ENCODE peak calls at places on chromosomes 3 and 15, in seven cellular contexts. One of them, this sample, is unnamed.

GRCh38 chr15:49225572-49226281 is 55.7 kb downstream of the GALK2 start:
- DNase-seq in SK-N-SH: peak; percentile 14
- DNase-seq in stomach: peak; percentile 28
- DNase-seq in upper lobe of left lung: no peak
- DNase-seq in esophagus muscularis mucosa: no peak
- DNase-seq in transverse colon: no peak
- DNase-seq in suprapubic skin: no peak
- DNase-seq in this sample: no peak

GRCh38 chr3:129482721-129483120 is 42.7 kb downstream of the IFT122 start:
- DNase-seq in suprapubic skin: no peak
- DNase-seq in SK-N-SH: no peak
- DNase-seq in transverse colon: no peak
- DNase-seq in stomach: no peak
- DNase-seq in upper lobe of left lung: no peak
- DNase-seq in esophagus muscularis mucosa: no peak
- DNase-seq in this sample: no peak

GRCh38 chr3:132239587-132239986 is 77.6 kb upstream of the ACP3 start:
- DNase-seq in transverse colon: no peak
- DNase-seq in suprapubic skin: no peak
- DNase-seq in stomach: no peak
- DNase-seq in SK-N-SH: no peak
- DNase-seq in upper lobe of left lung: no peak
- DNase-seq in esophagus muscularis mucosa: no peak
- DNase-seq in this sample: no peak

GRCh38 chr3:157201648-157202278 is 41.8 kb upstream of the CCNL1 start:
- DNase-seq in transverse colon: no peak
- DNase-seq in upper lobe of left lung: no peak
- DNase-seq in stomach: no peak
- DNase-seq in SK-N-SH: peak; percentile 36
- DNase-seq in suprapubic skin: no peak
- DNase-seq in esophagus muscularis mucosa: no peak
- DNase-seq in this sample: no peak

GRCh38 chr15:41490355-41490754 is 3.3 kb upstream of the ITPKA start:
- DNase-seq in transverse colon: no peak
- DNase-seq in suprapubic skin: no peak
- DNase-seq in stomach: no peak
- DNase-seq in upper lobe of left lung: no peak
- DNase-seq in esophagus muscularis mucosa: no peak
- DNase-seq in SK-N-SH: peak; percentile 23
- DNase-seq in this sample: no peak

GRCh38 chr3:31277582-31277981 is 255.1 kb upstream of the STT3B start:
- DNase-seq in suprapubic skin: no peak
- DNase-seq in esophagus muscularis mucosa: no peak
- DNase-seq in SK-N-SH: no peak
- DNase-seq in transverse colon: no peak
- DNase-seq in stomach: no peak
- DNase-seq in upper lobe of left lung: no peak
- DNase-seq in this sample: no peak

GRCh38 chr3:45608885-45609284 is 14.3 kb downstream of the LIMD1 start:
- DNase-seq in transverse colon: no peak
- DNase-seq in SK-N-SH: no peak
- DNase-seq in esophagus muscularis mucosa: no peak
- DNase-seq in suprapubic skin: no peak
- DNase-seq in upper lobe of left lung: no peak
- DNase-seq in stomach: peak; percentile 80
- DNase-seq in this sample: no peak

GRCh38 chr3:42786631-42787030 is 13.6 kb upstream of the CCDC13 start:
- DNase-seq in suprapubic skin: no peak
- DNase-seq in esophagus muscularis mucosa: no peak
- DNase-seq in stomach: no peak
- DNase-seq in SK-N-SH: no peak
- DNase-seq in upper lobe of left lung: no peak
- DNase-seq in transverse colon: no peak
- DNase-seq in this sample: no peak

GRCh38 chr15:97115764-97116075 is 785.2 kb downstream of the NR2F2 start:
- DNase-seq in SK-N-SH: no peak
- DNase-seq in stomach: no peak
- DNase-seq in transverse colon: no peak
- DNase-seq in suprapubic skin: no peak
- DNase-seq in esophagus muscularis mucosa: no peak
- DNase-seq in upper lobe of left lung: no peak
- DNase-seq in this sample: no peak

GRCh38 chr3:14429689-14430452 is 27.5 kb downstream of the SLC6A6 start:
- DNase-seq in transverse colon: no peak
- DNase-seq in stomach: no peak
- DNase-seq in SK-N-SH: no peak
- DNase-seq in suprapubic skin: no peak
- DNase-seq in upper lobe of left lung: no peak
- DNase-seq in esophagus muscularis mucosa: no peak
- DNase-seq in this sample: no peak
- TF ChIP-seq EP300 in transverse colon: no peak
- TF ChIP-seq EP300 in stomach: no peak
- TF ChIP-seq EP300 in SK-N-SH: no peak
- TF ChIP-seq EP300 in suprapubic skin: no peak
- TF ChIP-seq EP300 in upper lobe of left lung: no peak
- TF ChIP-seq EP300 in esophagus muscularis mucosa: no peak
- TF ChIP-seq EP300 in this sample: no peak

GRCh38 chr3:152302521-152303021 is 33.8 kb downstream of the MBNL1 start:
- DNase-seq in suprapubic skin: no peak
- DNase-seq in SK-N-SH: no peak
- DNase-seq in esophagus muscularis mucosa: no peak
- DNase-seq in stomach: no peak
- DNase-seq in transverse colon: peak; percentile 55
- DNase-seq in upper lobe of left lung: peak; percentile 88
- DNase-seq in this sample: peak; percentile 85
- TF ChIP-seq POLR2AphosphoS5 in suprapubic skin: no peak
- TF ChIP-seq POLR2AphosphoS5 in SK-N-SH: peak; percentile 53
- TF ChIP-seq POLR2AphosphoS5 in esophagus muscularis mucosa: peak; percentile 37
- TF ChIP-seq POLR2AphosphoS5 in stomach: no peak
- TF ChIP-seq POLR2AphosphoS5 in transverse colon: peak; percentile 23
- TF ChIP-seq POLR2AphosphoS5 in upper lobe of left lung: no peak
- TF ChIP-seq POLR2AphosphoS5 in this sample: no peak

GRCh38 chr3:52039426-52039825 is 16.9 kb downstream of the DUSP7 start:
- DNase-seq in transverse colon: no peak
- DNase-seq in SK-N-SH: no peak
- DNase-seq in esophagus muscularis mucosa: no peak
- DNase-seq in suprapubic skin: no peak
- DNase-seq in stomach: no peak
- DNase-seq in upper lobe of left lung: no peak
- DNase-seq in this sample: no peak
- H3K27ac ChIP-seq in transverse colon: no peak overlapping the region
- H3K27ac ChIP-seq in SK-N-SH: no peak overlapping the region
- H3K27ac ChIP-seq in esophagus muscularis mucosa: peak overlapping the region; percentile 13
- H3K27ac ChIP-seq in suprapubic skin: peak overlapping the region; percentile 75
- H3K27ac ChIP-seq in stomach: peak overlapping the region; percentile 65
- H3K27ac ChIP-seq in upper lobe of left lung: peak overlapping the region; percentile 75
- H3K27ac ChIP-seq in this sample: no peak overlapping the region

GRCh38 chr3:57555316-57555715 is 758 bp upstream of the PDE12 start:
- DNase-seq in suprapubic skin: no peak
- DNase-seq in SK-N-SH: peak; percentile 45
- DNase-seq in stomach: no peak
- DNase-seq in upper lobe of left lung: no peak
- DNase-seq in transverse colon: no peak
- DNase-seq in esophagus muscularis mucosa: no peak
- DNase-seq in this sample: no peak

GRCh38 chr3:57556459-57557087 is 499 bp downstream of the PDE12 start:
- DNase-seq in suprapubic skin: peak; percentile 81
- DNase-seq in SK-N-SH: no peak
- DNase-seq in esophagus muscularis mucosa: no peak
- DNase-seq in upper lobe of left lung: peak; percentile 36
- DNase-seq in transverse colon: peak; percentile 33
- DNase-seq in stomach: peak; percentile 39
- DNase-seq in this sample: peak; percentile 71

GRCh38 chr3:57557088-57557537 is 1.0 kb downstream of the PDE12 start:
- DNase-seq in upper lobe of left lung: peak; percentile 24
- DNase-seq in suprapubic skin: no peak
- DNase-seq in transverse colon: peak; percentile 29
- DNase-seq in esophagus muscularis mucosa: no peak
- DNase-seq in stomach: peak; percentile 34
- DNase-seq in SK-N-SH: peak; percentile 47
- DNase-seq in this sample: no peak

GRCh38 chr3:57559526-57559925 is 3.5 kb downstream of the PDE12 start:
- DNase-seq in stomach: no peak
- DNase-seq in SK-N-SH: no peak
- DNase-seq in upper lobe of left lung: no peak
- DNase-seq in transverse colon: no peak
- DNase-seq in esophagus muscularis mucosa: no peak
- DNase-seq in suprapubic skin: no peak
- DNase-seq in this sample: no peak

DNA sequence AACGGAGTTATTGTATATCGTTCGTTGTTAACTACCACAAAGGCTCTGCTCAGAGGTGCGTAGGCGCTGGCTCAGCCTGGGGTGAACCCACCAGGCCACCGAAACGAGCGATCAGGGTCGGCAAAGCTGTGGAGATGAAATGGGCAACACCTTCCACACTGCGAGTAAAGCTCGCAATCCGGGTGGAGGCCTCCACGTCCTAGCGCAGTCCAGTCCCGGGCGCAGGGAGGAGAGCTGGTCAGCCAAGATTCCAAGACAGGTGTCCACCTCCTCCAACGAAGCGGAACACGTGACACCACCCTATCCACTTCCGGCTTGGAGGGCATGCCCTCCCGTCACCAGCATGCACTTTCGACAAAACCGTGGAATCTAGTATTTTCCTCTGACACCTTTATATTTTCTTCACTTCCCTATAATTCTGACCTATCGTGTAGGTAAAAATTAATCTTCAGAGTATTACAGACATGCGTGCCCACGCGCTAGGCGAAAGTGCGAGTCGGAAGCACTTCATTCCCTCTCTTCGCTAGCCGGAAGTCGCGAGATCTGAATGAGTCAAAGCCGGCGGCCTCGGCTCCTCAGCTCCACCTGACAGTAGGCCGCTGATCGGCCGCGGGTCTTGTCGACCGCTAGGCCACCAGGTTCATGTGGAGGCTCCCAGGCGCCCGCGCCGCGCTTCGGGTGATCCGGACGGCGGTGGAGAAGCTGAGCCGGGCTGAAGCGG is at the start of gene PDE12:
- DNase-seq in suprapubic skin: peak; percentile 94
- DNase-seq in SK-N-SH: peak; percentile 88
- DNase-seq in upper lobe of left lung: peak; percentile 89
- DNase-seq in stomach: peak; percentile 86
- DNase-seq in transverse colon: peak; percentile 90
- DNase-seq in esophagus muscularis mucosa: peak; percentile 96
- DNase-seq in this sample: peak; percentile 92
- TF ChIP-seq EP300 in suprapubic skin: no peak
- TF ChIP-seq EP300 in SK-N-SH: peak; percentile 97
- TF ChIP-seq EP300 in upper lobe of left lung: no peak
- TF ChIP-seq EP300 in stomach: no peak
- TF ChIP-seq EP300 in transverse colon: no peak
- TF ChIP-seq EP300 in esophagus muscularis mucosa: no peak
- TF ChIP-seq EP300 in this sample: no peak

GRCh38 chr3:61464785-61465184 is 96.6 kb upstream of the PTPRG start:
- DNase-seq in upper lobe of left lung: no peak
- DNase-seq in esophagus muscularis mucosa: no peak
- DNase-seq in SK-N-SH: no peak
- DNase-seq in transverse colon: no peak
- DNase-seq in suprapubic skin: no peak
- DNase-seq in stomach: no peak
- DNase-seq in this sample: no peak
- TF ChIP-seq POLR2AphosphoS5 in upper lobe of left lung: no peak
- TF ChIP-seq POLR2AphosphoS5 in esophagus muscularis mucosa: no peak
- TF ChIP-seq POLR2AphosphoS5 in SK-N-SH: no peak
- TF ChIP-seq POLR2AphosphoS5 in transverse colon: no peak
- TF ChIP-seq POLR2AphosphoS5 in suprapubic skin: no peak
- TF ChIP-seq POLR2AphosphoS5 in stomach: no peak
- TF ChIP-seq POLR2AphosphoS5 in this sample: no peak

GRCh38 chr3:60391292-60391691 is 860.0 kb downstream of the FHIT start:
- DNase-seq in upper lobe of left lung: no peak
- DNase-seq in transverse colon: no peak
- DNase-seq in SK-N-SH: no peak
- DNase-seq in stomach: no peak
- DNase-seq in suprapubic skin: no peak
- DNase-seq in esophagus muscularis mucosa: no peak
- DNase-seq in this sample: no peak

GRCh38 chr3:60384352-60384751 is 866.9 kb downstream of the FHIT start:
- DNase-seq in stomach: no peak
- DNase-seq in upper lobe of left lung: no peak
- DNase-seq in esophagus muscularis mucosa: no peak
- DNase-seq in SK-N-SH: no peak
- DNase-seq in suprapubic skin: no peak
- DNase-seq in transverse colon: no peak
- DNase-seq in this sample: no peak

DNA sequence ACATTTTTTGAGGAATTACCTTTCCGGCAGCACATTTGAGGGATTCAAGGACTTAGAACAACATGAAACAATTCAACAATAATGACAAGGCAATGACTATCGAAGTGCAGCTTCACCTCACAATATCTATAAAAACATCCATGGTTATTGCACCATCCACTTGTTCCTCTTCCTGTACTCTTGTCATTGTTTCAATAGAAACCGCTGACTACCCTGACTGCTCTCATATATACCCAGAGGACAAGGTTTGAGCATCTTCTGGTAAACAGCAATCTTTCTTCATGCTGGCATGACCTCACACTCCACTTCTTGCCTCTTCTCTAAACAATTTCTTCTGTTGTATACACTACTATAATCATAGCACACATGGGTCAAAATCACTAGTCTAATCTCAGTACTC is 864.9 kb downstream of the FHIT start:
- DNase-seq in esophagus muscularis mucosa: no peak
- DNase-seq in SK-N-SH: no peak
- DNase-seq in transverse colon: no peak
- DNase-seq in stomach: no peak
- DNase-seq in suprapubic skin: no peak
- DNase-seq in upper lobe of left lung: no peak
- DNase-seq in this sample: no peak
- H3K27ac ChIP-seq in esophagus muscularis mucosa: no peak overlapping the region
- H3K27ac ChIP-seq in SK-N-SH: no peak overlapping the region
- H3K27ac ChIP-seq in transverse colon: no peak overlapping the region
- H3K27ac ChIP-seq in stomach: no peak overlapping the region
- H3K27ac ChIP-seq in suprapubic skin: no peak overlapping the region
- H3K27ac ChIP-seq in upper lobe of left lung: no peak overlapping the region
- H3K27ac ChIP-seq in this sample: no peak overlapping the region

DNA sequence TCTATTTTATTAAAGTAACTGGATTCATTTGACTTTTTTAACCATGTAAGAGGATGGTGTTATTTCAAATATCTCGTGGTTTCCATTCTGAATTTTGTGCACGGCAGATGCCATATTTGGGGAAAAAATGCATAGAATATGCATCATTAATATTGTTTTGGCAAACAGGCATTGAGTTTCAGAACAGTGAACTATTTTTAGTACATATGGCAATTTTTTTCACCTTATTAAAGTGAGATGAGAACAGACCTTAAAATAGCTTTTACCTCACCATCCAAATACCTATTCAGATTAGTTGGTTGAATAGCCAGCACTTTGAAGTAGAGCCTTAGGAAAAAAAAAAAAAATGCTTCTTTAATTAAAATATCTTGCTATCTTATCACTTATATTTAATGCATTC is 117.3 kb upstream of the FLNB start:
- DNase-seq in SK-N-SH: no peak
- DNase-seq in esophagus muscularis mucosa: no peak
- DNase-seq in transverse colon: no peak
- DNase-seq in upper lobe of left lung: no peak
- DNase-seq in stomach: no peak
- DNase-seq in suprapubic skin: no peak
- DNase-seq in this sample: no peak
- TF ChIP-seq EP300 in SK-N-SH: no peak
- TF ChIP-seq EP300 in esophagus muscularis mucosa: peak; percentile 33
- TF ChIP-seq EP300 in transverse colon: peak; percentile 40
- TF ChIP-seq EP300 in upper lobe of left lung: no peak
- TF ChIP-seq EP300 in stomach: no peak
- TF ChIP-seq EP300 in suprapubic skin: no peak
- TF ChIP-seq EP300 in this sample: peak; percentile 97

This sample was measured in sigmoid colon.